ENCODE peak calls at places on chromosomes 2 and 18, in ten cellular contexts. One of them, this sample, is unnamed.

GRCh38 chr2:68472796-68473414 is 5.5 kb downstream of the APLF start:
- DNase-seq in stimulated activated CD4-positive, alpha-beta T cell treated with anti-CD3 and anti-CD28 coated beads, Interleukin-15, amount 100 ng/mL, for 24 hours: no peak
- DNase-seq in cardiac muscle cell: no peak
- DNase-seq in tibial artery: no peak
- DNase-seq in activated T-cell treated with anti-CD3 and anti-CD28 coated beads for 1 hour: no peak
- DNase-seq in HFFc6: no peak
- DNase-seq in AG09309: no peak
- DNase-seq in NCI-H1436: no peak
- DNase-seq in EH: no peak
- DNase-seq in epithelial cell of esophagus: no peak
- DNase-seq in this sample: no peak

GRCh38 chr18:76788571-76789317 is 33.6 kb upstream of the ZNF236 start:
- DNase-seq in stimulated activated CD4-positive, alpha-beta T cell treated with anti-CD3 and anti-CD28 coated beads, Interleukin-15, amount 100 ng/mL, for 24 hours: no peak
- DNase-seq in cardiac muscle cell: no peak
- DNase-seq in tibial artery: no peak
- DNase-seq in activated T-cell treated with anti-CD3 and anti-CD28 coated beads for 1 hour: no peak
- DNase-seq in HFFc6: no peak
- DNase-seq in AG09309: no peak
- DNase-seq in NCI-H1436: no peak
- DNase-seq in EH: no peak
- DNase-seq in epithelial cell of esophagus: no peak
- DNase-seq in this sample: no peak

GRCh38 chr18:3664563-3665178 is 214.7 kb downstream of the TGIF1 start:
- DNase-seq in stimulated activated CD4-positive, alpha-beta T cell treated with anti-CD3 and anti-CD28 coated beads, Interleukin-15, amount 100 ng/mL, for 24 hours: peak
- DNase-seq in cardiac muscle cell: peak
- DNase-seq in tibial artery: no peak
- DNase-seq in activated T-cell treated with anti-CD3 and anti-CD28 coated beads for 1 hour: no peak
- DNase-seq in HFFc6: no peak
- DNase-seq in AG09309: no peak
- DNase-seq in NCI-H1436: no peak
- DNase-seq in EH: no peak
- DNase-seq in epithelial cell of esophagus: peak
- DNase-seq in this sample: no peak

GRCh38 chr2:8907764-8908163 is 70.4 kb upstream of the KIDINS220 start:
- DNase-seq in stimulated activated CD4-positive, alpha-beta T cell treated with anti-CD3 and anti-CD28 coated beads, Interleukin-15, amount 100 ng/mL, for 24 hours: no peak
- DNase-seq in cardiac muscle cell: no peak
- DNase-seq in tibial artery: no peak
- DNase-seq in activated T-cell treated with anti-CD3 and anti-CD28 coated beads for 1 hour: no peak
- DNase-seq in HFFc6: no peak
- DNase-seq in AG09309: no peak
- DNase-seq in NCI-H1436: no peak
- DNase-seq in EH: no peak
- DNase-seq in epithelial cell of esophagus: no peak
- DNase-seq in this sample: no peak

GRCh38 chr2:170743530-170744239 is 26.5 kb upstream of the ERICH2 start:
- DNase-seq in stimulated activated CD4-positive, alpha-beta T cell treated with anti-CD3 and anti-CD28 coated beads, Interleukin-15, amount 100 ng/mL, for 24 hours: no peak
- DNase-seq in cardiac muscle cell: no peak
- DNase-seq in tibial artery: no peak
- DNase-seq in activated T-cell treated with anti-CD3 and anti-CD28 coated beads for 1 hour: no peak
- DNase-seq in HFFc6: no peak
- DNase-seq in AG09309: no peak
- DNase-seq in NCI-H1436: no peak
- DNase-seq in EH: no peak
- DNase-seq in epithelial cell of esophagus: no peak
- DNase-seq in this sample: no peak

GRCh38 chr2:46315103-46315890 is 18.1 kb downstream of the EPAS1 start:
- DNase-seq in stimulated activated CD4-positive, alpha-beta T cell treated with anti-CD3 and anti-CD28 coated beads, Interleukin-15, amount 100 ng/mL, for 24 hours: peak
- DNase-seq in cardiac muscle cell: peak
- DNase-seq in tibial artery: peak
- DNase-seq in activated T-cell treated with anti-CD3 and anti-CD28 coated beads for 1 hour: no peak
- DNase-seq in HFFc6: peak
- DNase-seq in AG09309: peak
- DNase-seq in NCI-H1436: no peak
- DNase-seq in EH: peak
- DNase-seq in epithelial cell of esophagus: peak
- DNase-seq in this sample: peak

GRCh38 chr2:238776003-238776640 is 71.8 kb upstream of the TWIST2 start:
- DNase-seq in stimulated activated CD4-positive, alpha-beta T cell treated with anti-CD3 and anti-CD28 coated beads, Interleukin-15, amount 100 ng/mL, for 24 hours: no peak
- DNase-seq in cardiac muscle cell: no peak
- DNase-seq in tibial artery: no peak
- DNase-seq in activated T-cell treated with anti-CD3 and anti-CD28 coated beads for 1 hour: no peak
- DNase-seq in HFFc6: no peak
- DNase-seq in AG09309: no peak
- DNase-seq in NCI-H1436: no peak
- DNase-seq in EH: no peak
- DNase-seq in epithelial cell of esophagus: no peak
- DNase-seq in this sample: no peak

GRCh38 chr2:224360801-224361251 is 41.1 kb downstream of the FAM124B start:
- DNase-seq in stimulated activated CD4-positive, alpha-beta T cell treated with anti-CD3 and anti-CD28 coated beads, Interleukin-15, amount 100 ng/mL, for 24 hours: no peak
- DNase-seq in cardiac muscle cell: no peak
- DNase-seq in tibial artery: no peak
- DNase-seq in activated T-cell treated with anti-CD3 and anti-CD28 coated beads for 1 hour: no peak
- DNase-seq in HFFc6: no peak
- DNase-seq in AG09309: no peak
- DNase-seq in NCI-H1436: peak
- DNase-seq in EH: no peak
- DNase-seq in epithelial cell of esophagus: peak
- DNase-seq in this sample: no peak

GRCh38 chr18:32922951-32923430 is 150.2 kb upstream of the KLHL14 start:
- DNase-seq in stimulated activated CD4-positive, alpha-beta T cell treated with anti-CD3 and anti-CD28 coated beads, Interleukin-15, amount 100 ng/mL, for 24 hours: no peak
- DNase-seq in cardiac muscle cell: no peak
- DNase-seq in tibial artery: no peak
- DNase-seq in activated T-cell treated with anti-CD3 and anti-CD28 coated beads for 1 hour: no peak
- DNase-seq in HFFc6: no peak
- DNase-seq in AG09309: no peak
- DNase-seq in NCI-H1436: no peak
- DNase-seq in EH: no peak
- DNase-seq in epithelial cell of esophagus: no peak
- DNase-seq in this sample: no peak